ENCODE peak calls at places on chromosomes 4 and X, in seven cellular contexts. D, P, B, E, U, T and A are unnamed samples.
A peak's percentile ranks its signal among the peaks of the same experiment; 100 is the strongest.

GRCh38 chr4:141913928-141914327 is 277.5 kb downstream of the IL15 start:
- DNase-seq in D (no peak), P (no peak), B (no peak), E (no peak), U (no peak), T (no peak), A (no peak)

GRCh38 chrX:7062912-7063311 is 84.6 kb upstream of the STS start:
- DNase-seq in D (no peak), P (peak; percentile 6), B (no peak), E (no peak), U (no peak), T (no peak), A (no peak)

GRCh38 chr4:119329837-119330620 is 8.1 kb upstream of the FABP2 start:
- DNase-seq in D (no peak), P (no peak), B (no peak), E (no peak), U (no peak), T (no peak), A (no peak)

GRCh38 chr4:101238706-101239105 is 108.6 kb downstream of the PPP3CA start:
- DNase-seq in D (no peak), P (peak; percentile 37), B (no peak), E (no peak), U (no peak), T (no peak), A (peak; percentile 41)

GRCh38 chr4:171390626-171391025 is 422.6 kb upstream of the GALNTL6 start:
- DNase-seq in D (no peak), P (no peak), B (no peak), E (no peak), U (no peak), T (no peak), A (no peak)

GRCh38 chrX:9282325-9282724 is 182.5 kb upstream of the TBL1X start:
- DNase-seq in D (no peak), P (no peak), B (no peak), E (no peak), U (no peak), T (no peak), A (no peak)

GRCh38 chr4:145099653-145100052 is 1.5 kb downstream of the ABCE1 start:
- DNase-seq in D (no peak), P (peak; percentile 16), B (no peak), E (no peak), U (no peak), T (no peak), A (peak; percentile 1)

GRCh38 chrX:31036895-31037294 is 34.9 kb downstream of the FTHL17 start:
- DNase-seq in D (peak; percentile 43), P (peak; percentile 60), B (no peak), E (no peak), U (no peak), T (no peak), A (peak; percentile 70)

GRCh38 chr4:38004062-38004461 is 43.9 kb downstream of the PTTG2 start:
- DNase-seq in D (no peak), P (no peak), B (no peak), E (no peak), U (no peak), T (no peak), A (peak; percentile 4)

GRCh38 chr4:101835121-101835904 is 44.8 kb downstream of the BANK1 start:
- DNase-seq in D (no peak), P (peak; percentile 7), B (no peak), E (no peak), U (no peak), T (no peak), A (no peak)

GRCh38 chr4:101865501-101866062 is 75.1 kb downstream of the BANK1 start:
- DNase-seq in D (no peak), P (no peak), B (no peak), E (no peak), U (no peak), T (no peak), A (no peak)